ENCODE peak calls at places on chromosome 3, in five cellular contexts. X, C, H, J and W are unnamed samples.
A peak's percentile ranks its signal among the peaks of the same experiment; 100 is the strongest.

GRCh38 chr3:107598926-107599754 is 76.4 kb downstream of the BBX start:
- DNase-seq in H (peak; percentile 65), J (peak; percentile 44), X (peak; percentile 55), C (no peak), W (peak; percentile 40)

GRCh38 chr3:97658670-97659285 is 105.8 kb upstream of the ARL6 start:
- DNase-seq in H (no peak), J (peak; percentile 2), C (no peak), X (peak; percentile 1), W (no peak)

GRCh38 chr3:62622553-62623174 is 249.3 kb upstream of the FEZF2 start:
- DNase-seq in H (no peak), X (peak; percentile 51), J (peak; percentile 61), C (no peak), W (peak; percentile 33)

GRCh38 chr3:192772495-192772894 is 45.2 kb upstream of the FGF12 start:
- DNase-seq in C (no peak), X (peak; percentile 34), H (no peak), J (peak; percentile 18), W (peak; percentile 22)

GRCh38 chr3:44110643-44111042 is 131.0 kb upstream of the TOPAZ1 start:
- DNase-seq in X (no peak), C (no peak), H (no peak), J (no peak), W (no peak)

GRCh38 chr3:36876181-36876936 is 68.5 kb downstream of the TRANK1 start:
- DNase-seq in J (no peak), C (no peak), X (no peak), H (no peak), W (no peak)

GRCh38 chr3:63343674-63344073 is 65.6 kb downstream of the SYNPR start:
- DNase-seq in C (no peak), J (peak; percentile 92), H (peak; percentile 80), X (peak; percentile 99), W (peak; percentile 99)

GRCh38 chr3:194083253-194084224 is 52.4 kb upstream of the HES1 start:
- DNase-seq in H (no peak), C (no peak), X (no peak), J (no peak), W (no peak)

GRCh38 chr3:15520185-15520584 is 1.3 kb downstream of the COLQ start:
- DNase-seq in J (no peak), X (no peak), C (no peak), H (no peak), W (no peak)

GRCh38 chr3:159761377-159761776 is 227.3 kb upstream of the IL12A start:
- DNase-seq in C (no peak), J (peak; percentile 63), H (peak; percentile 73), X (peak; percentile 60), W (peak; percentile 43)

GRCh38 chr3:89145995-89146394 is 38.6 kb downstream of the EPHA3 start:
- DNase-seq in H (no peak), C (no peak), J (peak; percentile 86), X (peak; percentile 95), W (peak; percentile 93)

GRCh38 chr3:50339485-50340196 is 995 bp downstream of the RASSF1 start:
- DNase-seq in J (peak; percentile 45), H (no peak), C (no peak), X (no peak), W (no peak)

GRCh38 chr3:108818404-108818803 is 4.2 kb upstream of the TRAT1 start:
- DNase-seq in H (no peak), J (peak; percentile 10), C (no peak), X (peak; percentile 17), W (peak; percentile 8)

GRCh38 chr3:179666436-179667035 is 13.7 kb downstream of the USP13 start:
- DNase-seq in X (peak; percentile 33), J (no peak), C (no peak), H (no peak), W (peak; percentile 20)

GRCh38 chr3:132253262-132253878 is 63.8 kb upstream of the ACP3 start:
- DNase-seq in C (no peak), J (peak; percentile 76), H (no peak), X (peak; percentile 53), W (peak; percentile 42)

GRCh38 chr3:126621171-126621570 is 33.8 kb downstream of the TXNRD3 start:
- DNase-seq in H (no peak), X (peak; percentile 53), J (peak; percentile 58), C (no peak), W (peak; percentile 31)

GRCh38 chr3:30408105-30408557 is 198.3 kb upstream of the TGFBR2 start:
- DNase-seq in C (no peak), J (peak; percentile 61), H (no peak), X (peak; percentile 47), W (peak; percentile 30)

GRCh38 chr3:123298903-123299302 is 97.2 kb downstream of the SEC22A start:
- DNase-seq in H (no peak), X (no peak), J (no peak), C (no peak), W (no peak)

GRCh38 chr3:156291269-156292123 is 171.1 kb downstream of the KCNAB1 start:
- DNase-seq in H (peak; percentile 57), X (peak; percentile 49), C (no peak), J (peak; percentile 6), W (peak; percentile 25)

GRCh38 chr3:159170436-159171003 is 368.7 kb downstream of the MFSD1 start:
- DNase-seq in C (no peak), H (no peak), J (peak; percentile 2), X (peak; percentile 72), W (peak; percentile 64)

GRCh38 chr3:53073553-53074365 is 27.9 kb upstream of the SFMBT1 start:
- DNase-seq in H (peak; percentile 46), X (no peak), C (no peak), J (no peak), W (no peak)

GRCh38 chr3:36729204-36730056 is 34.9 kb downstream of the DCLK3 start:
- DNase-seq in X (peak; percentile 49), C (no peak), J (peak; percentile 69), H (no peak), W (peak; percentile 43)

GRCh38 chr3:33438284-33438668 is 1.9 kb downstream of the UBP1 start:
- DNase-seq in C (no peak), J (peak; percentile 66), H (no peak), X (peak; percentile 58), W (peak; percentile 47)

DNA sequence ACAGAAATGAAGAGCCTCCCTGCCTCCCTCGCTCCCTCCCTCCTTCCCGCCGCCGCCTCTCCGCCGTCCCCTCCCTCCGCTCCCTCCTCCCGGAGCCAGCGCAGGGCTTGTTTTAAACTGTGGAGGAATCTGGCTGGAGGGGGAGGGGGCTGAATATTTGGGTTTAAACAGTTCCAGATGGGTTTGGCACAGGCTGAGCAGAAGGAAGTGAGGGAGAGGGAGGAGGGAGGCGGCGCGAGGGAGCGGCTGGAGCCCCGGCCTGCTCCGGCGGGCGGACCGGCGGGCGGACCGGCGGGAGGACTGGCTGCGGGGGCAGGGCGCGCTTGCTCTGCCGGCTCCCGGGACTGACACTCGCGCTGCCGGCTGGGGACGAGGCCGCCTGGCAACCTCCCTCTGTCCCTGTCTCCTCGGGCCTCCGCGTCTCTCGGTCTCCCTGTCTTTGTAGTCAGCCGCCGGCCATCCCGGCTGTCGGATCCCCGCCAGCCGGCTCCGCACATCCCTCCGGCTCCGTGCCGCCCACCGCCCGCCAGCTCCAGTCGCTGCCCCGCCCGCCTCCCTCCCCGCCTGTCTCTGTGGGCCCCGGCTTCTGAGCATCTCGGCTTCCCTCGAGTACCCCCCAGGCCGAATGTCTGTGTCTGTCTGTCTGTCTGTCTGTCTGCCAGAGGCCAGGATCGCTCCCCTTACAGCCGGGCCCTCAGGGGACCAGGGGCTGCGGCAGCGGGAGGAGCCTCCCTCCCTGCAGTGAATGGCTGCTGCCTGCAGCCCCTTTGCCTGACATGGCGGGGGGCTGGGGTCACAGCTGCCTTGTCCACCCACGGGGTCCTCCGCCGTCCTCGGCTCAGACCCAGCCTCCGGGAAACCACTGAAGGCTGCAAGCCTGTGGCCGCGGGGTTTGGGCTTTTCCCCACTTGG is 7.6 kb downstream of the EPHB3 start:
- DNase-seq in C (peak; percentile 90), X (peak; percentile 98), H (peak; percentile 92), J (peak; percentile 97), W (peak; percentile 96)
- H3K4me3 ChIP-seq in C (peak overlapping the region; percentile 67), X (peak overlapping the region; percentile 22), H (peak overlapping the region; percentile 10), J (peak overlapping the region; percentile 48), W (peak overlapping the region; percentile 48)

DNA sequence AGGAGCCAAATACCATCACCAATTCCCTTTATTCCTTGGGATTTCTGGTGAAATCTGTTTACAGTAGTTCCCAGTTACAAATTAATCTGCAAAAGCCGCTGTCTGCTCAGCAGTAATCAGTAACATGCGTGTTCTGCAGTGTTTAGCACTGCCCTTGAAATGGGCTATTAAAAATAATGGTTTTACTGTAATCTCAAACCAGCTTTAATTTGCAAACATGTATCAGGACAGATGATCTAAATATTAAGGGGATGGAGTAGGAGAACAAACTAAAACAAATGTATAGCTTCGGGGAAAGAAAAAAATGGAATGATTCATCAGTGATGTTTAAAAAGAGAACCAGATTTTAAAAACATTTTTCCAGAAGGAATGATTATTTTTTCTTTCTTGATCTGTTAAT is 513.2 kb downstream of the MECOM start:
- DNase-seq in J (peak; percentile 3), C (no peak), H (no peak), X (no peak), W (no peak)
- H3K4me3 ChIP-seq in J (no peak overlapping the region), C (no peak overlapping the region), H (no peak overlapping the region), X (peak overlapping the region; percentile 4), W (no peak overlapping the region)

GRCh38 chr3:189790658-189791057 is 159.5 kb downstream of the TP63 start:
- DNase-seq in H (no peak), J (no peak), C (no peak), X (no peak), W (no peak)

GRCh38 chr3:189799366-189799765 is 168.2 kb downstream of the TP63 start:
- DNase-seq in J (no peak), X (no peak), C (no peak), H (no peak), W (no peak)

GRCh38 chr3:189792046-189792929 is 161.1 kb downstream of the TP63 start:
- DNase-seq in J (no peak), C (no peak), H (no peak), X (no peak), W (no peak)

GRCh38 chr3:189797103-189797850 is 166.1 kb downstream of the TP63 start:
- DNase-seq in J (no peak), H (no peak), C (no peak), X (no peak), W (no peak)

DNA sequence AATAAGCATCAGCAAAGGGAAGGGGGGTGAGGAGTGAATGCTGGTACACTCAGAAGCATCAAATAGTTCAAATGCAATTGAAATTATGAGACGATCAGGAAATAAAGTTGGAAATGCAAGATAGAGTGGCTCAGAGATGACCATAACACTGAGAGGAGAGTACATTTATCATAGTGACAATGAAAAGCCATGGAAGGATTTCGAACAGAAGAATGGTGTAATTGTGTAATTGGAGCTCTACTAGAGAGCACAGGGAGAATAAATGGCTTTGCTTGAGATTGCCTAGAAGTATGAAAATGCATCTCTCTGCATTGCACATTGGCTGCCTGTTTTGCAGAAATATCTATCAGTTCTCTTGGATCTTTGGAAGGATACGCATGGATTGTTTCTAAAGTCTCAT is 163.3 kb downstream of the TP63 start:
- DNase-seq in H (no peak), C (no peak), J (no peak), X (no peak), W (no peak)
- H3K4me3 ChIP-seq in H (no peak overlapping the region), C (no peak overlapping the region), J (no peak overlapping the region), X (no peak overlapping the region), W (no peak overlapping the region)

GRCh38 chr3:71658131-71658530 is 67.1 kb downstream of the EIF4E3 start:
- DNase-seq in X (peak; percentile 71), C (peak; percentile 90), H (peak; percentile 92), J (peak; percentile 26), W (peak; percentile 57)
- H3K4me3 ChIP-seq in X (no peak overlapping the region), C (peak overlapping the region; percentile 18), H (no peak overlapping the region), J (no peak overlapping the region), W (no peak overlapping the region)